ENCODE peak calls at places on chromosomes 4 and X, in six cellular contexts. One of them, this sample, is unnamed.

GRCh38 chr4:153438916-153439756 is 27.0 kb upstream of the TMEM131L start:
- DNase-seq in K562: no peak
- DNase-seq in esophagus muscularis mucosa: no peak
- DNase-seq in adrenal gland: no peak
- DNase-seq in lung: no peak
- DNase-seq in ovary: no peak
- DNase-seq in this sample: no peak

GRCh38 chr4:145828802-145829485 is 109.7 kb downstream of the ZNF827 start:
- DNase-seq in K562: no peak
- DNase-seq in esophagus muscularis mucosa: no peak
- DNase-seq in adrenal gland: no peak
- DNase-seq in lung: no peak
- DNase-seq in ovary: no peak
- DNase-seq in this sample: no peak

GRCh38 chrX:31397119-31397518 is 325.3 kb upstream of the FTHL17 start:
- DNase-seq in K562: no peak
- DNase-seq in esophagus muscularis mucosa: no peak
- DNase-seq in adrenal gland: no peak
- DNase-seq in lung: no peak
- DNase-seq in ovary: no peak
- DNase-seq in this sample: no peak

GRCh38 chrX:66014560-66014959 is 25.3 kb downstream of the VSIG4 start:
- DNase-seq in K562: no peak
- DNase-seq in esophagus muscularis mucosa: no peak
- DNase-seq in adrenal gland: no peak
- DNase-seq in lung: no peak
- DNase-seq in ovary: no peak
- DNase-seq in this sample: no peak

GRCh38 chrX:41026326-41027136 is 58.7 kb upstream of the USP9X start:
- DNase-seq in K562: no peak
- DNase-seq in esophagus muscularis mucosa: no peak
- DNase-seq in adrenal gland: no peak
- DNase-seq in lung: no peak
- DNase-seq in ovary: no peak
- DNase-seq in this sample: no peak

GRCh38 chrX:141133272-141133671 is 43.7 kb downstream of the LDOC1 start:
- DNase-seq in K562: no peak
- DNase-seq in esophagus muscularis mucosa: no peak
- DNase-seq in adrenal gland: no peak
- DNase-seq in lung: no peak
- DNase-seq in ovary: no peak
- DNase-seq in this sample: no peak

GRCh38 chr4:6308890-6309643 is 39.4 kb downstream of the WFS1 start:
- DNase-seq in K562: no peak
- DNase-seq in esophagus muscularis mucosa: no peak
- DNase-seq in adrenal gland: no peak
- DNase-seq in lung: no peak
- DNase-seq in ovary: peak; percentile 49
- DNase-seq in this sample: no peak

GRCh38 chrX:48751343-48751742 is 10.2 kb upstream of the GLOD5 start:
- DNase-seq in K562: no peak
- DNase-seq in esophagus muscularis mucosa: no peak
- DNase-seq in adrenal gland: no peak
- DNase-seq in lung: no peak
- DNase-seq in ovary: no peak
- DNase-seq in this sample: no peak

GRCh38 chr4:19375405-19375804 is 876.3 kb upstream of the SLIT2 start:
- DNase-seq in K562: no peak
- DNase-seq in esophagus muscularis mucosa: no peak
- DNase-seq in adrenal gland: no peak
- DNase-seq in lung: no peak
- DNase-seq in ovary: no peak
- DNase-seq in this sample: no peak

GRCh38 chr4:38122060-38122459 is 161.9 kb downstream of the PTTG2 start:
- DNase-seq in K562: no peak
- DNase-seq in esophagus muscularis mucosa: no peak
- DNase-seq in adrenal gland: no peak
- DNase-seq in lung: no peak
- DNase-seq in ovary: no peak
- DNase-seq in this sample: no peak

GRCh38 chr4:29310252-29310651 is 1409.9 kb upstream of the PCDH7 start:
- DNase-seq in K562: no peak
- DNase-seq in esophagus muscularis mucosa: no peak
- DNase-seq in adrenal gland: no peak
- DNase-seq in lung: no peak
- DNase-seq in ovary: no peak
- DNase-seq in this sample: no peak

GRCh38 chr4:139651282-139652194 is 14.1 kb upstream of the MGST2 start:
- DNase-seq in K562: peak; percentile 91
- DNase-seq in esophagus muscularis mucosa: no peak
- DNase-seq in adrenal gland: peak; percentile 90
- DNase-seq in lung: peak; percentile 74
- DNase-seq in ovary: peak; percentile 92
- DNase-seq in this sample: peak; percentile 86

GRCh38 chrX:74422576-74423288 is 1.4 kb downstream of the SLC16A2 start:
- DNase-seq in K562: no peak
- DNase-seq in esophagus muscularis mucosa: no peak
- DNase-seq in adrenal gland: peak; percentile 72
- DNase-seq in lung: peak; percentile 39
- DNase-seq in ovary: peak; percentile 64
- DNase-seq in this sample: peak; percentile 65

GRCh38 chr4:13535708-13536361 is 8.5 kb downstream of the NKX3-2 start:
- DNase-seq in K562: no peak
- DNase-seq in esophagus muscularis mucosa: peak; percentile 89
- DNase-seq in adrenal gland: no peak
- DNase-seq in lung: no peak
- DNase-seq in ovary: no peak
- DNase-seq in this sample: no peak

GRCh38 chr4:13533670-13534343 is 10.5 kb downstream of the NKX3-2 start:
- DNase-seq in K562: no peak
- DNase-seq in esophagus muscularis mucosa: no peak
- DNase-seq in adrenal gland: no peak
- DNase-seq in lung: no peak
- DNase-seq in ovary: no peak
- DNase-seq in this sample: no peak

GRCh38 chr4:13534344-13535063 is 9.8 kb downstream of the NKX3-2 start:
- DNase-seq in K562: no peak
- DNase-seq in esophagus muscularis mucosa: peak; percentile 31
- DNase-seq in adrenal gland: no peak
- DNase-seq in lung: no peak
- DNase-seq in ovary: no peak
- DNase-seq in this sample: no peak

GRCh38 chr4:13536607-13537006 is 7.7 kb downstream of the NKX3-2 start:
- DNase-seq in K562: no peak
- DNase-seq in esophagus muscularis mucosa: peak; percentile 39
- DNase-seq in adrenal gland: no peak
- DNase-seq in lung: no peak
- DNase-seq in ovary: no peak
- DNase-seq in this sample: no peak

DNA sequence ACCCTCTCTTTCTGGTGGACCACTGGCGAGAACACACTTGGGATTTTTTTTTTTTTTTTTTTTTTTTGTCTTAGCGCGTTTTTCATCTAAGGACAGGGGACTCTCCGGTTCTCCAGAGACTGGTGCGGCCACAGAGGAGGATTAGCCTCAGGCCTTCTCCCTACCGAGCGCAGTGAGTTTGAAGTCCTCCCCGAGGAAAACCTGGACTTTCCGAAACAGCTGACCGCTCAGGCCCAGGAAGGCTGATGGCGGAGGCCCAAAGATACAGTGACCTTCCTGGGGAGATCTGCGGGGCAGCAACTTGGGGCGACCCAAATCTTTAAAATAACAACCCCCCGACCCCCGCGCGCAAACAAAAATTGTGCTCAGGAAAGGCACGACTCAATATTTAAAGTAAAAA is 9.2 kb downstream of the NKX3-2 start:
- DNase-seq in K562: no peak
- DNase-seq in esophagus muscularis mucosa: peak; percentile 89
- DNase-seq in adrenal gland: no peak
- DNase-seq in lung: no peak
- DNase-seq in ovary: no peak
- DNase-seq in this sample: no peak
- H3K9me3 ChIP-seq in K562: no peaks in the 10 kb centered on the region
- H3K9me3 ChIP-seq in esophagus muscularis mucosa: no peaks in the 10 kb centered on the region
- H3K9me3 ChIP-seq in adrenal gland: no peaks in the 10 kb centered on the region
- H3K9me3 ChIP-seq in lung: no peaks in the 10 kb centered on the region
- H3K9me3 ChIP-seq in ovary: no peaks in the 10 kb centered on the region
- H3K9me3 ChIP-seq in this sample: no peaks in the 10 kb centered on the region

GRCh38 chr4:108446554-108446953 is 173.8 kb upstream of the RPL34 start:
- DNase-seq in K562: peak; percentile 27
- DNase-seq in esophagus muscularis mucosa: no peak
- DNase-seq in adrenal gland: no peak
- DNase-seq in lung: no peak
- DNase-seq in ovary: no peak
- DNase-seq in this sample: no peak
- H3K4me1 ChIP-seq in K562: no peaks in the 10 kb centered on the region
- H3K4me1 ChIP-seq in esophagus muscularis mucosa: no peaks in the 10 kb centered on the region
- H3K4me1 ChIP-seq in adrenal gland: no peaks in the 10 kb centered on the region
- H3K4me1 ChIP-seq in lung: no peaks in the 10 kb centered on the region
- H3K4me1 ChIP-seq in ovary: no peaks in the 10 kb centered on the region
- H3K4me1 ChIP-seq in this sample: no peaks in the 10 kb centered on the region

DNA sequence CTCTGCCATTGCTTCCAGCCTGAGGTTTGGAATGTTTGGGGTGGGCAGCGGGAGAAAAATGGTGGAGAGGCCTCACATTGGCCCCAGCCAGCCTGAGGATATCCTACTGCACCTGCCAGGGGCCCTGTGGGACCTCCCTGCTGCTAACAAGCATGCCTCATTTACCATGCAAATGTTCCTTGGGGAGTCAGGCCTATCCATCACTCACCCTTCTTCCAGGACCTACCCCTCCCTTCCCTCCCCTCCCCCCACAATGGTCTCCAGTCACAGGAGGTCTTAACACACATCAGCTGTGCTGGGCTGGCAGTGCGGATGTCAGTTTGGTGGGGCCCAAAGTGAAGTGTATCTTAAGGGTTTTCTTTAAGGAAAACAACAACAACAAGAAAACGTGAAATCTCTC is 139.2 kb downstream of the SHOX start:
- DNase-seq in K562: no peak
- DNase-seq in esophagus muscularis mucosa: no peak
- DNase-seq in adrenal gland: no peak
- DNase-seq in lung: no peak
- DNase-seq in ovary: no peak
- DNase-seq in this sample: no peak
- H3K9me3 ChIP-seq in K562: no peaks in the 10 kb centered on the region
- H3K9me3 ChIP-seq in esophagus muscularis mucosa: no peaks in the 10 kb centered on the region
- H3K9me3 ChIP-seq in adrenal gland: no peaks in the 10 kb centered on the region
- H3K9me3 ChIP-seq in lung: no peaks in the 10 kb centered on the region
- H3K9me3 ChIP-seq in ovary: no peaks in the 10 kb centered on the region
- H3K9me3 ChIP-seq in this sample: no peaks in the 10 kb centered on the region

GRCh38 chr4:77073106-77073858 is 2.5 kb downstream of the CCNI start:
- DNase-seq in K562: no peak
- DNase-seq in esophagus muscularis mucosa: no peak
- DNase-seq in adrenal gland: no peak
- DNase-seq in lung: no peak
- DNase-seq in ovary: no peak
- DNase-seq in this sample: no peak
- H3K4me1 ChIP-seq in K562: peaks cover 3% of the 10 kb centered on the region
- H3K4me1 ChIP-seq in esophagus muscularis mucosa: peaks cover 76% of the 10 kb centered on the region
- H3K4me1 ChIP-seq in adrenal gland: peaks cover 67% of the 10 kb centered on the region
- H3K4me1 ChIP-seq in lung: peaks cover 10% of the 10 kb centered on the region
- H3K4me1 ChIP-seq in ovary: peaks cover 7% of the 10 kb centered on the region
- H3K4me1 ChIP-seq in this sample: peaks cover 56% of the 10 kb centered on the region

GRCh38 chr4:152148057-152148456 is 387.2 kb upstream of the GATB start:
- DNase-seq in K562: no peak
- DNase-seq in esophagus muscularis mucosa: peak; percentile 26
- DNase-seq in adrenal gland: no peak
- DNase-seq in lung: no peak
- DNase-seq in ovary: no peak
- DNase-seq in this sample: peak; percentile 18
- H3K9me3 ChIP-seq in K562: no peaks in the 10 kb centered on the region
- H3K9me3 ChIP-seq in esophagus muscularis mucosa: peaks cover 20% of the 10 kb centered on the region
- H3K9me3 ChIP-seq in adrenal gland: no peaks in the 10 kb centered on the region
- H3K9me3 ChIP-seq in lung: peaks cover 5% of the 10 kb centered on the region
- H3K9me3 ChIP-seq in ovary: peaks cover 3% of the 10 kb centered on the region
- H3K9me3 ChIP-seq in this sample: no peaks in the 10 kb centered on the region

This sample was measured in body of pancreas.